ENCODE peak calls at places on chromosome 16, in five cellular contexts. One of them, this sample, is unnamed. For H3K27me3, the result is how much of the 10 kb centered on the place peaks cover.

GRCh38 chr16:12613131-12613991 is 190.3 kb downstream of the CPPED1 start:
- DNase-seq in H7: no peak
- DNase-seq in effector memory CD4-positive, alpha-beta T cell: no peak
- DNase-seq in naive thymus-derived CD4-positive, alpha-beta T cell: no peak
- DNase-seq in bronchial epithelial cell: peak
- DNase-seq in this sample: no peak

GRCh38 chr16:3655791-3656490 is 1.4 kb downstream of the DNASE1 start:
- DNase-seq in H7: peak
- DNase-seq in effector memory CD4-positive, alpha-beta T cell: no peak
- DNase-seq in naive thymus-derived CD4-positive, alpha-beta T cell: no peak
- DNase-seq in bronchial epithelial cell: no peak
- DNase-seq in this sample: no peak

GRCh38 chr16:88476817-88477397 is 23.8 kb downstream of the ZFPM1 start:
- DNase-seq in H7: no peak
- DNase-seq in effector memory CD4-positive, alpha-beta T cell: no peak
- DNase-seq in naive thymus-derived CD4-positive, alpha-beta T cell: no peak
- DNase-seq in bronchial epithelial cell: no peak
- DNase-seq in this sample: no peak

GRCh38 chr16:8853611-8854010 is 15.2 kb downstream of the CARHSP1 start:
- DNase-seq in H7: no peak
- DNase-seq in effector memory CD4-positive, alpha-beta T cell: no peak
- DNase-seq in naive thymus-derived CD4-positive, alpha-beta T cell: no peak
- DNase-seq in bronchial epithelial cell: no peak
- DNase-seq in this sample: no peak

GRCh38 chr16:50692999-50693781 is at the start of gene NOD2:
- DNase-seq in H7: peak
- DNase-seq in effector memory CD4-positive, alpha-beta T cell: no peak
- DNase-seq in naive thymus-derived CD4-positive, alpha-beta T cell: peak
- DNase-seq in bronchial epithelial cell: no peak
- DNase-seq in this sample: peak

GRCh38 chr16:2278272-2278608 is 10.3 kb upstream of the RNPS1 start:
- DNase-seq in H7: peak
- DNase-seq in effector memory CD4-positive, alpha-beta T cell: no peak
- DNase-seq in naive thymus-derived CD4-positive, alpha-beta T cell: no peak
- DNase-seq in bronchial epithelial cell: no peak
- DNase-seq in this sample: no peak

GRCh38 chr16:31451681-31452351 is 7.5 kb upstream of the ARMC5 start:
- DNase-seq in H7: peak
- DNase-seq in effector memory CD4-positive, alpha-beta T cell: no peak
- DNase-seq in naive thymus-derived CD4-positive, alpha-beta T cell: no peak
- DNase-seq in bronchial epithelial cell: peak
- DNase-seq in this sample: peak

GRCh38 chr16:15811778-15812750 is 44.8 kb downstream of the MYH11 start:
- DNase-seq in H7: no peak
- DNase-seq in effector memory CD4-positive, alpha-beta T cell: no peak
- DNase-seq in naive thymus-derived CD4-positive, alpha-beta T cell: no peak
- DNase-seq in bronchial epithelial cell: peak
- DNase-seq in this sample: no peak

GRCh38 chr16:48535831-48536599 is 74.0 kb downstream of the N4BP1 start:
- DNase-seq in H7: peak
- DNase-seq in effector memory CD4-positive, alpha-beta T cell: no peak
- DNase-seq in naive thymus-derived CD4-positive, alpha-beta T cell: no peak
- DNase-seq in bronchial epithelial cell: peak
- DNase-seq in this sample: peak

GRCh38 chr16:3266873-3267537 is 10.6 kb upstream of the MEFV start:
- DNase-seq in H7: peak
- DNase-seq in effector memory CD4-positive, alpha-beta T cell: no peak
- DNase-seq in naive thymus-derived CD4-positive, alpha-beta T cell: no peak
- DNase-seq in bronchial epithelial cell: no peak
- DNase-seq in this sample: no peak

GRCh38 chr16:12741176-12741575 is 62.5 kb downstream of the CPPED1 start:
- DNase-seq in H7: no peak
- DNase-seq in effector memory CD4-positive, alpha-beta T cell: no peak
- DNase-seq in naive thymus-derived CD4-positive, alpha-beta T cell: no peak
- DNase-seq in bronchial epithelial cell: no peak
- DNase-seq in this sample: no peak

GRCh38 chr16:49484454-49484853 is 110.8 kb downstream of the C16orf78 start:
- DNase-seq in H7: peak
- DNase-seq in effector memory CD4-positive, alpha-beta T cell: no peak
- DNase-seq in naive thymus-derived CD4-positive, alpha-beta T cell: no peak
- DNase-seq in bronchial epithelial cell: no peak
- DNase-seq in this sample: peak

GRCh38 chr16:49921106-49921505 is 65.2 kb upstream of the ZNF423 start:
- DNase-seq in H7: no peak
- DNase-seq in effector memory CD4-positive, alpha-beta T cell: no peak
- DNase-seq in naive thymus-derived CD4-positive, alpha-beta T cell: no peak
- DNase-seq in bronchial epithelial cell: no peak
- DNase-seq in this sample: no peak

GRCh38 chr16:83515395-83515794 is 292.4 kb upstream of the HSBP1 start:
- DNase-seq in H7: no peak
- DNase-seq in effector memory CD4-positive, alpha-beta T cell: no peak
- DNase-seq in naive thymus-derived CD4-positive, alpha-beta T cell: no peak
- DNase-seq in bronchial epithelial cell: no peak
- DNase-seq in this sample: no peak

GRCh38 chr16:49546735-49547134 is 173.1 kb downstream of the C16orf78 start:
- DNase-seq in H7: peak
- DNase-seq in effector memory CD4-positive, alpha-beta T cell: no peak
- DNase-seq in naive thymus-derived CD4-positive, alpha-beta T cell: no peak
- DNase-seq in bronchial epithelial cell: no peak
- DNase-seq in this sample: no peak

GRCh38 chr16:69822174-69822935 is 60.2 kb downstream of the WWP2 start:
- DNase-seq in H7: no peak
- DNase-seq in effector memory CD4-positive, alpha-beta T cell: no peak
- DNase-seq in naive thymus-derived CD4-positive, alpha-beta T cell: no peak
- DNase-seq in bronchial epithelial cell: no peak
- DNase-seq in this sample: no peak

GRCh38 chr16:60181542-60181941 is 1447.4 kb upstream of the GOT2 start:
- DNase-seq in H7: no peak
- DNase-seq in effector memory CD4-positive, alpha-beta T cell: no peak
- DNase-seq in naive thymus-derived CD4-positive, alpha-beta T cell: no peak
- DNase-seq in bronchial epithelial cell: no peak
- DNase-seq in this sample: no peak

GRCh38 chr16:23754594-23755483 is at the start of gene CHP2:
- DNase-seq in H7: peak
- DNase-seq in effector memory CD4-positive, alpha-beta T cell: no peak
- DNase-seq in naive thymus-derived CD4-positive, alpha-beta T cell: no peak
- DNase-seq in bronchial epithelial cell: no peak
- DNase-seq in this sample: no peak

GRCh38 chr16:8087597-8088279 is 502.6 kb downstream of the TMEM114 start:
- DNase-seq in H7: no peak
- DNase-seq in effector memory CD4-positive, alpha-beta T cell: no peak
- DNase-seq in naive thymus-derived CD4-positive, alpha-beta T cell: no peak
- DNase-seq in bronchial epithelial cell: no peak
- DNase-seq in this sample: no peak

GRCh38 chr16:2237552-2238395 is 1.5 kb downstream of the DNASE1L2 start:
- DNase-seq in H7: peak
- DNase-seq in effector memory CD4-positive, alpha-beta T cell: no peak
- DNase-seq in naive thymus-derived CD4-positive, alpha-beta T cell: no peak
- DNase-seq in bronchial epithelial cell: no peak
- DNase-seq in this sample: no peak

GRCh38 chr16:69367980-69368379 is 16.4 kb upstream of the TMED6 start:
- DNase-seq in H7: no peak
- DNase-seq in effector memory CD4-positive, alpha-beta T cell: no peak
- DNase-seq in naive thymus-derived CD4-positive, alpha-beta T cell: no peak
- DNase-seq in bronchial epithelial cell: peak
- DNase-seq in this sample: no peak

GRCh38 chr16:70582280-70582978 is 58.8 kb downstream of the SF3B3 start:
- DNase-seq in H7: peak
- DNase-seq in effector memory CD4-positive, alpha-beta T cell: no peak
- DNase-seq in naive thymus-derived CD4-positive, alpha-beta T cell: no peak
- DNase-seq in bronchial epithelial cell: no peak
- DNase-seq in this sample: no peak

GRCh38 chr16:2432286-2432685 is 3.0 kb downstream of the CCNF start:
- DNase-seq in H7: no peak
- DNase-seq in effector memory CD4-positive, alpha-beta T cell: no peak
- DNase-seq in naive thymus-derived CD4-positive, alpha-beta T cell: no peak
- DNase-seq in bronchial epithelial cell: no peak
- DNase-seq in this sample: no peak

GRCh38 chr16:35687071-35687470 is 2227.7 kb downstream of the TP53TG3F start:
- DNase-seq in H7: no peak
- DNase-seq in effector memory CD4-positive, alpha-beta T cell: no peak
- DNase-seq in naive thymus-derived CD4-positive, alpha-beta T cell: no peak
- DNase-seq in bronchial epithelial cell: no peak
- DNase-seq in this sample: no peak

GRCh38 chr16:64437706-64438329 is 684.0 kb downstream of the CDH11 start:
- DNase-seq in H7: no peak
- DNase-seq in effector memory CD4-positive, alpha-beta T cell: no peak
- DNase-seq in naive thymus-derived CD4-positive, alpha-beta T cell: no peak
- DNase-seq in bronchial epithelial cell: peak
- DNase-seq in this sample: peak

GRCh38 chr16:60142991-60143705 is 1409.0 kb upstream of the GOT2 start:
- DNase-seq in H7: no peak
- DNase-seq in effector memory CD4-positive, alpha-beta T cell: no peak
- DNase-seq in naive thymus-derived CD4-positive, alpha-beta T cell: no peak
- DNase-seq in bronchial epithelial cell: no peak
- DNase-seq in this sample: no peak

GRCh38 chr16:75083826-75084225 is 32.8 kb downstream of the LDHD start:
- DNase-seq in H7: no peak
- DNase-seq in effector memory CD4-positive, alpha-beta T cell: no peak
- DNase-seq in naive thymus-derived CD4-positive, alpha-beta T cell: no peak
- DNase-seq in bronchial epithelial cell: no peak
- DNase-seq in this sample: no peak

GRCh38 chr16:75218256-75219076 is at the start of gene CTRB1:
- DNase-seq in H7: peak
- DNase-seq in effector memory CD4-positive, alpha-beta T cell: no peak
- DNase-seq in naive thymus-derived CD4-positive, alpha-beta T cell: no peak
- DNase-seq in bronchial epithelial cell: no peak
- DNase-seq in this sample: no peak

GRCh38 chr16:35196313-35196712 is 1736.9 kb downstream of the TP53TG3F start:
- DNase-seq in H7: no peak
- DNase-seq in effector memory CD4-positive, alpha-beta T cell: no peak
- DNase-seq in naive thymus-derived CD4-positive, alpha-beta T cell: no peak
- DNase-seq in bronchial epithelial cell: no peak
- DNase-seq in this sample: no peak

GRCh38 chr16:78871241-78871640 is 729.3 kb downstream of the MAF start:
- DNase-seq in H7: no peak
- DNase-seq in effector memory CD4-positive, alpha-beta T cell: no peak
- DNase-seq in naive thymus-derived CD4-positive, alpha-beta T cell: no peak
- DNase-seq in bronchial epithelial cell: no peak
- DNase-seq in this sample: no peak

GRCh38 chr16:59252317-59252716 is 518.2 kb upstream of the GOT2 start:
- DNase-seq in H7: no peak
- DNase-seq in effector memory CD4-positive, alpha-beta T cell: no peak
- DNase-seq in naive thymus-derived CD4-positive, alpha-beta T cell: no peak
- DNase-seq in bronchial epithelial cell: no peak
- DNase-seq in this sample: no peak

GRCh38 chr16:68257906-68258800 is 6.2 kb upstream of the SLC7A6 start:
- DNase-seq in H7: peak
- DNase-seq in effector memory CD4-positive, alpha-beta T cell: no peak
- DNase-seq in naive thymus-derived CD4-positive, alpha-beta T cell: no peak
- DNase-seq in bronchial epithelial cell: peak
- DNase-seq in this sample: peak

GRCh38 chr16:2205967-2206313 is 686 bp downstream of the MLST8 start:
- DNase-seq in H7: peak
- DNase-seq in effector memory CD4-positive, alpha-beta T cell: no peak
- DNase-seq in naive thymus-derived CD4-positive, alpha-beta T cell: peak
- DNase-seq in bronchial epithelial cell: no peak
- DNase-seq in this sample: peak

GRCh38 chr16:17027488-17028129 is 443.2 kb downstream of the XYLT1 start:
- DNase-seq in H7: no peak
- DNase-seq in effector memory CD4-positive, alpha-beta T cell: no peak
- DNase-seq in naive thymus-derived CD4-positive, alpha-beta T cell: no peak
- DNase-seq in bronchial epithelial cell: no peak
- DNase-seq in this sample: no peak

GRCh38 chr16:68704232-68704867 is 32.7 kb upstream of the CDH1 start:
- DNase-seq in H7: peak
- DNase-seq in effector memory CD4-positive, alpha-beta T cell: peak
- DNase-seq in naive thymus-derived CD4-positive, alpha-beta T cell: peak
- DNase-seq in bronchial epithelial cell: peak
- DNase-seq in this sample: peak

GRCh38 chr16:27853101-27853500 is 210.4 kb downstream of the GSG1L start:
- DNase-seq in H7: no peak
- DNase-seq in effector memory CD4-positive, alpha-beta T cell: no peak
- DNase-seq in naive thymus-derived CD4-positive, alpha-beta T cell: no peak
- DNase-seq in bronchial epithelial cell: no peak
- DNase-seq in this sample: peak
- H3K27me3 ChIP-seq in H7: under half
- H3K27me3 ChIP-seq in effector memory CD4-positive, alpha-beta T cell: under half
- H3K27me3 ChIP-seq in naive thymus-derived CD4-positive, alpha-beta T cell: under half
- H3K27me3 ChIP-seq in bronchial epithelial cell: under half
- H3K27me3 ChIP-seq in this sample: under half

GRCh38 chr16:73064227-73064995 is 16.5 kb upstream of the ZFHX3 start:
- DNase-seq in H7: peak
- DNase-seq in effector memory CD4-positive, alpha-beta T cell: no peak
- DNase-seq in naive thymus-derived CD4-positive, alpha-beta T cell: no peak
- DNase-seq in bronchial epithelial cell: no peak
- DNase-seq in this sample: no peak
- H3K27me3 ChIP-seq in H7: half or more
- H3K27me3 ChIP-seq in effector memory CD4-positive, alpha-beta T cell: under half
- H3K27me3 ChIP-seq in naive thymus-derived CD4-positive, alpha-beta T cell: under half
- H3K27me3 ChIP-seq in bronchial epithelial cell: under half
- H3K27me3 ChIP-seq in this sample: under half

DNA sequence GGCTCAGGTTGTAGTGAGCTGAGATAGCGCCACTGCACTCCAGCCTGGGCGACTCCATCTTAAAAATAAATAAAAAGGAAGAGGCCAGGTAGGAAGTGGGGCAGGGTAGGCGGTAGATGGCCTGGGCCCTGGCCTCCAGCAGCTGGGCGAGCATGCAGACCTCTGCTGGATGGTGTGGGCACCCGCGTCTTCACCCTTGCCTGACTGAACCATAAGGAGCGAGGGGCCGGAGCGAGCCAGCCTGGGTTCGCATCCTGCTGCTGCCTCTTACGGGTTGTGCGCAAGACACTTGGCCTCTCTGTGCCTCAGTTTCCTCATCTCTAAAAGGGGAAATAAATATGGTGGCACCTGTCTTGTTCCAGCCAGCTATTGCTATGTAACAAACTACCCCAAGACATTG is 146.1 kb upstream of the GSE1 start:
- DNase-seq in H7: no peak
- DNase-seq in effector memory CD4-positive, alpha-beta T cell: no peak
- DNase-seq in naive thymus-derived CD4-positive, alpha-beta T cell: no peak
- DNase-seq in bronchial epithelial cell: no peak
- DNase-seq in this sample: no peak
- H3K27me3 ChIP-seq in H7: under half
- H3K27me3 ChIP-seq in effector memory CD4-positive, alpha-beta T cell: under half
- H3K27me3 ChIP-seq in naive thymus-derived CD4-positive, alpha-beta T cell: under half
- H3K27me3 ChIP-seq in bronchial epithelial cell: under half
- H3K27me3 ChIP-seq in this sample: half or more

GRCh38 chr16:86881118-86881510 is 302.8 kb downstream of the FOXL1 start:
- DNase-seq in H7: no peak
- DNase-seq in effector memory CD4-positive, alpha-beta T cell: no peak
- DNase-seq in naive thymus-derived CD4-positive, alpha-beta T cell: no peak
- DNase-seq in bronchial epithelial cell: no peak
- DNase-seq in this sample: no peak
- H3K27me3 ChIP-seq in H7: under half
- H3K27me3 ChIP-seq in effector memory CD4-positive, alpha-beta T cell: under half
- H3K27me3 ChIP-seq in naive thymus-derived CD4-positive, alpha-beta T cell: under half
- H3K27me3 ChIP-seq in bronchial epithelial cell: under half
- H3K27me3 ChIP-seq in this sample: under half

DNA sequence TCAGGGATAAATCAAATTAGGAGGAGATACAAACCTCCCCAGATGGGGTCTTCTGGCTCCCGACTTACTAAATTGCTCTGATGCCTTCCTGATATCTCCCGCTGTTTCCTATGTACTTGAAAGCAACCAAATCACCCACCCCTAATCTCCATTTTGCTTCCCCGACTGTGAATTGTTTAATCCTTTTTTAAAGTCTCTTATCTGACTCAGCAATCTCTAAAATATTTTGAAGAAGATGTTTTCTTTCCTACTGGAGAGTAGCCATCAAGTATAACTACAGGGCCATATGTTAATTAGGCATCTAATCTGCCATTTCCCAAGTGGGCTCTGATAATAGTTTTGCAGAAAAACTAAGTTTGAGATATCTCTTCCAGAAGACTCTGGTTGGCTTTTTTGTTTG is 365.2 kb upstream of the MAF start:
- DNase-seq in H7: no peak
- DNase-seq in effector memory CD4-positive, alpha-beta T cell: no peak
- DNase-seq in naive thymus-derived CD4-positive, alpha-beta T cell: no peak
- DNase-seq in bronchial epithelial cell: no peak
- DNase-seq in this sample: no peak
- H3K27me3 ChIP-seq in H7: under half
- H3K27me3 ChIP-seq in effector memory CD4-positive, alpha-beta T cell: under half
- H3K27me3 ChIP-seq in naive thymus-derived CD4-positive, alpha-beta T cell: under half
- H3K27me3 ChIP-seq in bronchial epithelial cell: under half
- H3K27me3 ChIP-seq in this sample: under half

This sample was measured in MM.1S.